ENCODE peak calls at places on chromosome 5, in nine cellular contexts. D, G, U, R, I, T, X, K and Y are unnamed samples.

GRCh38 chr5:90473321-90474234 is 993 bp downstream of the MBLAC2 start:
- DNase-seq in D (no peak), G (no peak), U (peak; percentile 92), R (no peak), I (peak; percentile 75), T (no peak), X (peak; percentile 12), K (no peak), Y (no peak)

GRCh38 chr5:141807732-141808131 is 70.5 kb downstream of the PCDH1 start:
- DNase-seq in D (no peak), G (no peak), U (no peak), R (no peak), I (no peak), T (no peak), X (no peak), K (no peak), Y (no peak)

GRCh38 chr5:14165375-14166091 is 22.4 kb downstream of the TRIO start:
- DNase-seq in D (no peak), G (no peak), U (no peak), R (peak; percentile 86), I (no peak), T (no peak), X (peak; percentile 52), K (no peak), Y (peak; percentile 42)

GRCh38 chr5:134092875-134093274 is 21.6 kb upstream of the TCF7 start:
- DNase-seq in D (no peak), G (peak; percentile 55), U (no peak), R (no peak), I (no peak), T (no peak), X (no peak), K (no peak), Y (no peak)

GRCh38 chr5:84478603-84479002 is 93.9 kb upstream of the EDIL3 start:
- DNase-seq in D (no peak), G (no peak), U (no peak), R (no peak), I (no peak), T (no peak), X (no peak), K (no peak), Y (no peak)

GRCh38 chr5:172868924-172869565 is 35.0 kb downstream of the ERGIC1 start:
- DNase-seq in D (peak; percentile 98), G (peak; percentile 72), U (peak; percentile 64), R (peak; percentile 21), I (no peak), T (peak; percentile 93), X (peak; percentile 64), K (peak; percentile 79), Y (peak; percentile 96)

GRCh38 chr5:149453618-149454415 is 74.7 kb upstream of the IL17B start:
- DNase-seq in D (no peak), G (no peak), U (no peak), R (no peak), I (no peak), T (no peak), X (no peak), K (no peak), Y (no peak)

GRCh38 chr5:38655691-38656090 is 99.2 kb upstream of the LIFR start:
- DNase-seq in D (no peak), G (no peak), U (no peak), R (no peak), I (no peak), T (no peak), X (no peak), K (no peak), Y (no peak)

GRCh38 chr5:80987078-80987766 is 27.1 kb downstream of the RASGRF2 start:
- DNase-seq in D (no peak), G (no peak), U (no peak), R (no peak), I (no peak), T (no peak), X (no peak), K (no peak), Y (no peak)
- H3K27ac ChIP-seq in D (peak overlapping the region; percentile 1), G (peak overlapping the region; percentile 18), U (no peak overlapping the region), R (no peak overlapping the region), I (no peak overlapping the region), T (no peak overlapping the region), X (peak overlapping the region; percentile 20), K (no peak overlapping the region), Y (no peak overlapping the region)

DNA sequence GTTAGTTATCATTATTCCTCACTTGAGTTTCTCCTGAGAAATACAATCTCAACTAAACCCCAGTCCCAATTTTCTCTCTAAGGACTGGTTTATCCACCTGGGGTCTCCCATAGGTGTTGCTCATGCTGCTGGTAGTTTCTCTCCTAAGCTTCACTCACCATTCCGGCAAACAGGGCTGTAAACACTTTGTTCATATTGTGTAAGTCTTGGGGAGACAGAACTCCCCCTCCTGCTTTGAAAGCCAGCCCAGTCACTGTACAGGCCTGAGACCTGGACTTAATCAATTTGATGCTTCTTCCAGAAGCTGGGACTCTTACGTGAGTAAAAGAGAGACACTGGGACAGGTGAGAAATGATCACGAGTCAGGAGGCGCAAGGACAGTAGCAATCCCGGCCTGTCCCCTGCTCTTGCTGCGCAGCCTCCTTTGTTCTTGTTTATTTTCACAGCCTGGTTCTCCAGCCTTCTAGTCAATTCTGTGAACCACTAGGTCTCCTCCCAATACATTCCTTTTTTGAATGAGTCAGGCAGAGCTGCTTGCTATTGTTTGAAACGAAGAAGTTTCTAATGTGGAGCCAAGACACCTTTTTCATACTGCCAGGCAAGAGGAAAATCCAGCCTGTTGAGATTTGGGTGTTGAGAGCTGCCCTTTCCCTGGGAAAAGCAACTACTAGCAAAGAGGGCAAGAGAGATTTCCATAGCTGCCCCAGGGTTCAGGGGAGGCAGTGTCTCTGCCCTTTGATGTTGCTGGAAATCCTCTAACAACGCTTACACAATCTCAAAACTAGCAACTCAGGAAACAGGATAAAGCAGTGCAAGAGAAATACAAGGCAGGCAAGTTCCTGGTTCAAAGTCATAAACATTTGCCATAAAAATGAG is 9.2 kb upstream of the SHROOM1 start:
- DNase-seq in D (no peak), G (no peak), U (no peak), R (no peak), I (no peak), T (no peak), X (peak; percentile 89), K (no peak), Y (no peak)
- TF ChIP-seq POLR2AphosphoS5 in D (no peak), G (no peak), U (no peak), R (no peak), I (no peak), T (no peak), X (peak; percentile 64), K (no peak), Y (peak; percentile 58)

DNA sequence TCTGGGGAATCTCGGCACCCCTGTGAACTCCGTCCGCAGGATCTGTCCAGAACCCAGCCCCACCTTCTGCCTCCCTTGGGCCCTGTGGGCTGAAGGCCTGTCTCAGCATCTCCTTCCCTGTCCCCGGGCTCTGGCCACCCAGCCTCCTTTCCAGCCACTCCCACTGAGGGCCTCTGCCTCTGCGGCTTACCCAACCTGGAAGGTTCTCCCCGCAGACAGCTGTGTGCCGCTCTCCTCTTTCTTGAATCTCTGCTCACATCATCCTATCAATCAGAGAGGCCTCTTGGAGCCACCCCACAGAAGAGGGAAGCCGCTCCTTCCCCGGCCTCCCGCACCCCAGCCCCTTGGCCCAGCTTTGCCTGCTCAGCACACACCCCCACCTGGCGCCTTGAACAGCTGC is 81.5 kb downstream of the TSPAN17 start:
- DNase-seq in D (no peak), G (no peak), U (peak; percentile 55), R (no peak), I (no peak), T (no peak), X (no peak), K (no peak), Y (no peak)
- H3K4me3 ChIP-seq in D (no peak overlapping the region), G (no peak overlapping the region), U (no peak overlapping the region), R (no peak overlapping the region), I (no peak overlapping the region), T (no peak overlapping the region), X (no peak overlapping the region), K (no peak overlapping the region), Y (no peak overlapping the region)

DNA sequence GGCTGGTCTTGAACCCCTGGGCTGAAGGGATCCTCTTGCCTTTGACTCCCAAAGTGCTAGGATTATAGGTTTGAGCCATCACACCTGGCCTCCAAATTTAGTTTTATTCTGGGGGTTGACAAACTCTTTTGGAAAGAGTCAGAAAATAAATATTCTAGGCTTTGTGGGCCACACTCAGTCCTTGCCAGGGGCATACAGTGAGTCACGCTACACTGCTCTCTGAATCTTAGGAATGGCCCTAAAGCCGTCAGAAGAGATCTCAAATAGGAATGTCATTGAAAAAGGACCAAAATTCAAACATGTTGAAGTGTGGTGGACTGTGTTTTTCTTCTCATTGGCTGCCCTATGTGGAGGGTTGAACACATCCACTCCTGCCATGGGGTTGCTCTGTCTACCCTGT is 127.7 kb upstream of the BASP1 start:
- DNase-seq in D (no peak), G (no peak), U (no peak), R (no peak), I (no peak), T (no peak), X (no peak), K (no peak), Y (no peak)
- H3K27ac ChIP-seq in D (no peak overlapping the region), G (no peak overlapping the region), U (no peak overlapping the region), R (no peak overlapping the region), I (no peak overlapping the region), T (no peak overlapping the region), X (no peak overlapping the region), K (no peak overlapping the region), Y (no peak overlapping the region)

GRCh38 chr5:72439192-72439591 is 68.0 kb downstream of the ZNF366 start:
- DNase-seq in D (no peak), G (no peak), U (no peak), R (no peak), I (no peak), T (no peak), X (no peak), K (no peak), Y (no peak)

GRCh38 chr5:72443883-72444282 is 63.3 kb downstream of the ZNF366 start:
- DNase-seq in D (no peak), G (no peak), U (no peak), R (no peak), I (no peak), T (no peak), X (no peak), K (no peak), Y (no peak)

GRCh38 chr5:72441094-72441723 is 66.0 kb downstream of the ZNF366 start:
- DNase-seq in D (no peak), G (no peak), U (no peak), R (no peak), I (no peak), T (no peak), X (no peak), K (no peak), Y (no peak)

GRCh38 chr5:72440207-72440638 is 67.0 kb downstream of the ZNF366 start:
- DNase-seq in D (no peak), G (no peak), U (no peak), R (no peak), I (no peak), T (no peak), X (no peak), K (no peak), Y (no peak)

GRCh38 chr5:72441861-72442540 is 65.2 kb downstream of the ZNF366 start:
- DNase-seq in D (no peak), G (no peak), U (no peak), R (peak; percentile 4), I (no peak), T (no peak), X (no peak), K (peak; percentile 64), Y (no peak)
- TF ChIP-seq POLR2AphosphoS5 in D (no peak), G (peak; percentile 46), U (no peak), R (no peak), I (no peak), T (no peak), X (no peak), K (no peak), Y (peak; percentile 31)